ENCODE peak calls at places on chromosomes 13 and 19, in six cellular contexts. W, A, Y, C, F and M are unnamed samples. For H3K4me1, the result is how much of the 10 kb centered on the place peaks cover.

GRCh38 chr19:31946491-31946890 is 398.9 kb upstream of the ZNF507 start:
- DNase-seq in W (no peak), A (no peak), Y (no peak), C (no peak), F (no peak), M (no peak)

GRCh38 chr13:34657716-34658115 is 284.4 kb upstream of the NBEA start:
- DNase-seq in W (no peak), A (no peak), Y (no peak), C (no peak), F (no peak), M (no peak)

GRCh38 chr13:94123543-94123942 is 355.9 kb downstream of the DCT start:
- DNase-seq in W (no peak), A (no peak), Y (no peak), C (no peak), F (no peak), M (no peak)

GRCh38 chr13:102977471-102977870 is 88.7 kb downstream of the SLC10A2 start:
- DNase-seq in W (peak), A (no peak), Y (no peak), C (no peak), F (no peak), M (no peak)

GRCh38 chr13:32383836-32384618 is 43.9 kb downstream of the N4BP2L1 start:
- DNase-seq in W (no peak), A (no peak), Y (no peak), C (no peak), F (no peak), M (no peak)

GRCh38 chr13:45120967-45121366 is 657 bp downstream of the GTF2F2 start:
- DNase-seq in W (no peak), A (no peak), Y (no peak), C (no peak), F (no peak), M (no peak)

GRCh38 chr19:14432817-14433453 is at the start of gene PKN1:
- DNase-seq in W (peak), A (peak), Y (peak), C (no peak), F (no peak), M (no peak)

GRCh38 chr19:22620912-22621311 is 13.2 kb upstream of the ZNF492 start:
- DNase-seq in W (no peak), A (no peak), Y (no peak), C (peak), F (no peak), M (no peak)

GRCh38 chr13:107466326-107466725 is 749.0 kb downstream of the LIG4 start:
- DNase-seq in W (no peak), A (no peak), Y (no peak), C (no peak), F (no peak), M (no peak)

GRCh38 chr13:84399320-84400085 is 517.2 kb upstream of the SLITRK1 start:
- DNase-seq in W (no peak), A (no peak), Y (no peak), C (no peak), F (no peak), M (no peak)

GRCh38 chr19:8257052-8257443 is 47.9 kb downstream of the CERS4 start:
- DNase-seq in W (no peak), A (no peak), Y (peak), C (no peak), F (no peak), M (no peak)

GRCh38 chr13:38103851-38104250 is 234.3 kb upstream of the TRPC4 start:
- DNase-seq in W (no peak), A (no peak), Y (no peak), C (no peak), F (no peak), M (no peak)

GRCh38 chr13:48831248-48831647 is 144.5 kb upstream of the FNDC3A start:
- DNase-seq in W (no peak), A (no peak), Y (no peak), C (no peak), F (no peak), M (no peak)

GRCh38 chr19:46015080-46015960 is 7.5 kb downstream of the PGLYRP1 start:
- DNase-seq in W (peak), A (peak), Y (peak), C (no peak), F (no peak), M (peak)

GRCh38 chr19:15293751-15294505 is 38.4 kb downstream of the BRD4 start:
- DNase-seq in W (no peak), A (no peak), Y (no peak), C (no peak), F (no peak), M (no peak)

GRCh38 chr19:33473644-33474305 is 47.8 kb downstream of the PEPD start:
- DNase-seq in W (peak), A (no peak), Y (no peak), C (peak), F (no peak), M (no peak)

GRCh38 chr13:46179576-46180368 is 2.2 kb downstream of the LCP1 start:
- DNase-seq in W (peak), A (no peak), Y (peak), C (no peak), F (peak), M (no peak)

GRCh38 chr19:32677657-32678056 is 2.0 kb downstream of the RGS9BP start:
- DNase-seq in W (no peak), A (no peak), Y (no peak), C (no peak), F (no peak), M (no peak)

GRCh38 chr13:53311561-53311960 is 282.9 kb downstream of the OLFM4 start:
- DNase-seq in W (no peak), A (no peak), Y (no peak), C (no peak), F (no peak), M (no peak)

GRCh38 chr19:3860499-3860898 is 8.3 kb downstream of the ZFR2 start:
- DNase-seq in W (no peak), A (no peak), Y (no peak), C (no peak), F (no peak), M (no peak)

GRCh38 chr19:54154603-54155345 is 4.7 kb downstream of the LENG1 start:
- DNase-seq in W (no peak), A (no peak), Y (no peak), C (no peak), F (no peak), M (no peak)
- TF ChIP-seq POLR2A in W (no peak), A (no peak), Y (peak), C (no peak), F (no peak), M (no peak)

GRCh38 chr13:75762066-75762937 is 126.2 kb downstream of the LMO7 start:
- DNase-seq in W (peak), A (no peak), Y (no peak), C (no peak), F (no peak), M (no peak)

GRCh38 chr13:75760182-75760981 is 124.3 kb downstream of the LMO7 start:
- DNase-seq in W (peak), A (no peak), Y (no peak), C (no peak), F (no peak), M (no peak)

GRCh38 chr13:75757336-75757735 is 121.2 kb downstream of the LMO7 start:
- DNase-seq in W (no peak), A (no peak), Y (no peak), C (no peak), F (no peak), M (no peak)

GRCh38 chr13:75761373-75761772 is 125.2 kb downstream of the LMO7 start:
- DNase-seq in W (no peak), A (no peak), Y (no peak), C (no peak), F (no peak), M (no peak)

DNA sequence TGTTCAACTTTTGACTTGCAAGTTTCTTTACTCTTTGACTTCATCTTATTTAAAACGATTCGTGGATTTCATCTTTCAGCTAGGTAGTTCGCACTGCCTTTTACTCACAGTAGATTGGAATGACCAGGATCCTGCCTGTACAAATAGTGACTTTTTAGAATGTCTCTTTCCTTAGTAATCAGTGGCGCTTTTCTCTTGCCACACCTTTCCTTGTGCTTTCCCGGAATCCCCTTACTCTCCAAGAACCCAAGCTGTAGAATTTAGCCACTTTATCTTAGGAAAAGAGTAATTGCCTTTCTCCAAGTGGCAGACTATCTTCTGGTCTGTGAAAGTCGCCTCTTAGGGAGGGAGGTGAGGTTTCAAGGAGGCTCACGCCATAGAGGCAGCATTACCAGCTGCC is 123.4 kb downstream of the LMO7 start:
- DNase-seq in W (no peak), A (no peak), Y (no peak), C (no peak), F (no peak), M (no peak)
- H3K27ac ChIP-seq in W (peak), A (no peak), Y (no peak), C (no peak), F (peak), M (no peak)

GRCh38 chr19:38011426-38011825 is 104.4 kb downstream of the SIPA1L3 start:
- DNase-seq in W (no peak), A (no peak), Y (no peak), C (no peak), F (no peak), M (no peak)
- H3K4me1 ChIP-seq in W (under half), A (under half), Y (under half), C (under half), F (under half), M (under half)

DNA sequence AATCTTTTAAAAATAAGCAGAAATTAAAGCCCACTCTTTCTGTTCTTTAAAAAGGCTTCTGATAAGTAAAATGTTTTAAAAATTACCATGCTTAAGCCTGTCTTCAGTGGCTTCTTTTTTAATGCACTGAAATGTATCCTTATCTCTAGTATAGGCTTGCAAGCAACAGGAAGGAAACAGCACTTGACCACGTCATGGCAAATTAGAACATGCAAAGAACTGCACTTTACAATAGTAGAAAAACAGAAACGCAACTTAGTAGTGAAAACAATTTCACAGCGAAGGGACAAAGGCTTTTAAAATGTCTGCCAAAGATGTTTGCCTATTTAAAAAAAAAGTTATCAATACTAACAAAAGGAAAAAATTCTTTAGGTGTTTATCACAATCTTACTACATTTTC is 36.3 kb downstream of the ELF1 start:
- DNase-seq in W (peak), A (peak), Y (peak), C (no peak), F (no peak), M (no peak)
- TF ChIP-seq POLR2A in W (peak), A (peak), Y (no peak), C (peak), F (no peak), M (no peak)

GRCh38 chr19:42271861-42272534 is 2.9 kb downstream of the CIC start:
- DNase-seq in W (no peak), A (no peak), Y (no peak), C (peak), F (no peak), M (no peak)
- H3K27ac ChIP-seq in W (no peak), A (no peak), Y (no peak), C (peak), F (peak), M (peak)

DNA sequence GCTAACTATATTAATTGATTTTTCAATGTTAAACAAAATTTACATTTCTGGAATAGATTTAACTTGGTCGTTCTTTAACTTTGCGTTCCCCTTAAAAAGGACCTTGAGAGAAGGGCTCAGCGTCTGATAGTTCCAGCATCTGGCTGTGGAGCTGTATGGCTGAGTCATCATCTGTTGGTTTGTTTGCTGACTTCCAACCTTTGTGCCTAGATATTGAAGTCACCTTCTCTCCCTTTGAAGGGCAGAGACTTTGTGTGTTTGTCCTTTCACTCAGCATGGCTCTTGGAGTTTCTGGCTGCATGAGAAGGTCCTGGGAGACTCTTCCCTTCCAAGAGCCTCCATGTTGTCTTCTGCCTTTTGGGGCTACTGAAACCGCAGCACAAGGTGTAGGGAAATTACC is 16.6 kb upstream of the IRS2 start:
- DNase-seq in W (peak), A (no peak), Y (no peak), C (no peak), F (no peak), M (no peak)
- H3K4me1 ChIP-seq in W (under half), A (under half), Y (under half), C (under half), F (under half), M (under half)

DNA sequence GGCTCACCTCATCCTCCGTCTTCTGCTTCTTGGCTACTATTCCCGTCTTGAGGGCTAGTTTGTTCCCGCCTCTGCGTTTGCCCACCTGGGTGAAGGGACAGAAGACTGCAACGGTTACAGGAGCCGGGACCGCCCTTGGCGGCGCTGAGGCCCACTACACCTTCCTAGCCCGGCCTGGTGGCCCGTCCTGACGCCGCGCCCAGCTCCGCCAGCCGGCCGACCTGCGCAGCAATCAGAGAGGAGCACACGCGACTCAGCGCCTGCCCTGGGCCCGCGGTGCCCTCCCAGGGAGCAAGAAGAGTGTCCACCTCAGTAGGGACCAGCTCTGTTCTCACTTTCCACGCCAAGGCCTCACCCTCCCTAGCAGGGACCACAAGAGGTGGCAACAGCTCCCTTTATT is 3.1 kb downstream of the TRIR start:
- DNase-seq in W (no peak), A (no peak), Y (no peak), C (no peak), F (no peak), M (no peak)
- TF ChIP-seq POLR2A in W (no peak), A (no peak), Y (no peak), C (no peak), F (no peak), M (no peak)

DNA sequence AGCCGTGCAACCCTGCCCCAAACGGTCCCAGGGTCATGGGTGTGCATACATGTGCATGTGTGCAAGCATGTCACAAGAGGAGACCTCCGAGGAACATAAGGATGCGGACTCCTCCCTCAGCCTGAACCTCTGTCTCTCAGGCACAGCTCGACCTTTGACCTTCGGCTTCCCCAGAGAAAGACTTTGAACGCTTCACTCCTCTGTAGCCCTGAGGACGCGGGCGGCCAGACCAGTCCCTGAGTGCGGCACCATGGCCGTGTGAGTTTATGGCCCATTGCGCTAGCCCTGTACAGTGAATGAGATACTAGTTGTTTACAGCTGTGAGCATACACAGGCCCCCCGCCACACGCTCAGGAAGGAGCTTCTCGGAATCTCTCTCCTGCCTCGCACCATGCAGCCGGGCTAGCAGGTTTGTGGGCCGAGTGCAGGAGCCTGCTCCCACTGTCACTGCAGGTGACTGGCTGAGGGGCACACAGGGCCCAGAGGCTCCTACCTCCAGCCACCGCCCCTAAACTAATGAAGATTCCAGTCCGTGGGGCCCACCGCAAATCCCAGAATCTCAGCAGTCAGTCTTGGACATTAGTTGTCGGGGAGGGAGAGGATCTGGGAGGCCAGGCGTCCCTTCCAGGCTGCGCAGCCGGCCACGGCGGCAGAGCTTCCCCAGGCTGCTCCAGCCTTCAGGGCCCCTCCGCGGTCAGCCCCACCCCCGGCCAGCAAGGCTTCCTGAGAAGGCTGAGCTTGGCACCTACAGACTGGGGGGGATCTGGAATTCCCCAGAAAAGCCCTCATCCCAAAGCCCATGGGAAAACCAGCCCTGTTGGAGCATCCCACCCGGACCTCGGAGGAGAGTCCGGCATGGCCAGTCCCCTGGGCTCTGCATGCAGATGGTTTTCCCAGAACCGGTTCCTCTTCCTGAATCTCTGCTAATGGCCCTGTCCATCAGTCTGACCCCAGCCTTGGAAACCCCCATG is 10.6 kb downstream of the RASA3 start:
- DNase-seq in W (no peak), A (no peak), Y (no peak), C (no peak), F (no peak), M (no peak)
- H3K27ac ChIP-seq in W (peak), A (peak), Y (no peak), C (no peak), F (no peak), M (no peak)

DNA sequence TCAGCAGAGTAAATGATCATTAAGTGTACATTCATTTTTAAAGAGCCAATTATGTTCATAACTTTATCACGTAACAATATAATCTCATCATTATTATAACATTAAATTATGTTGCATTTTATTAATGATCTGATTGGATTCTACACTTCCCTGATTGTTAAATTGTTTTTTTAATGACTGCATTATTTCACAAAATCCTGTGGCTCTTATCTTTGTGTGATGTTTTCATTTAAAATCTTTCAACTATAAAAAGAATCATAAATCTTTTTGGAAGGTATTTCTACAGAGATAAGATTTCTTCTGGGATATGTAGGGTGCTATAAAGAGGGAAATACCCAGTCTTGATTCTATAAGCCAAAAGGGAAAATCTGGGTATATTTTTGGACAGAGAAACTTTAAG is 101.7 kb downstream of the ZIC5 start:
- DNase-seq in W (no peak), A (no peak), Y (no peak), C (no peak), F (no peak), M (no peak)
- H3K4me1 ChIP-seq in W (under half), A (under half), Y (under half), C (under half), F (under half), M (under half)

GRCh38 chr19:55088543-55089265 is 13.0 kb downstream of the EPS8L1 start:
- DNase-seq in W (peak), A (peak), Y (peak), C (no peak), F (no peak), M (no peak)

GRCh38 chr19:55088021-55088451 is 12.4 kb downstream of the EPS8L1 start:
- DNase-seq in W (no peak), A (no peak), Y (no peak), C (no peak), F (no peak), M (no peak)

GRCh38 chr19:55087542-55087935 is 11.9 kb downstream of the EPS8L1 start:
- DNase-seq in W (no peak), A (no peak), Y (no peak), C (no peak), F (no peak), M (no peak)

GRCh38 chr19:55085923-55086715 is 10.4 kb downstream of the EPS8L1 start:
- DNase-seq in W (no peak), A (no peak), Y (no peak), C (no peak), F (no peak), M (no peak)

GRCh38 chr19:55086730-55087541 is 11.3 kb downstream of the EPS8L1 start:
- DNase-seq in W (peak), A (peak), Y (no peak), C (peak), F (no peak), M (peak)
- TF ChIP-seq POLR2A in W (no peak), A (no peak), Y (peak), C (no peak), F (no peak), M (no peak)